ENCODE peak calls at places on chromosome 21, in ten cellular contexts. N is heart left ventricle, J is right lobe of liver, A is GM12878, R is colonic mucosa, B is heart right ventricle, W is PC-9, P is BE2C, O is fibroblast of lung, K is right atrium auricular region. Q is an unnamed sample.

GRCh38 chr21:42779431-42779861 is 99.9 kb downstream of the WDR4 start:
- DNase-seq in O (no peak), P (no peak), A (no peak), W (no peak), B (no peak), K (no peak), J (no peak), N (no peak), R (no peak), Q (no peak)

GRCh38 chr21:39317134-39318090 is 4.0 kb upstream of the BRWD1 start:
- DNase-seq in N (no peak), B (no peak), J (no peak), W (peak; percentile 12), R (no peak), K (no peak), P (peak; percentile 21), A (no peak), O (no peak), Q (no peak)

GRCh38 chr21:26169611-26170470 is 729 bp downstream of the APP start:
- DNase-seq in W (peak; percentile 35), B (peak; percentile 73), O (peak; percentile 73), R (peak; percentile 66), A (no peak), J (peak; percentile 70), P (peak; percentile 66), N (peak; percentile 70), K (peak; percentile 68), Q (no peak)

GRCh38 chr21:34800797-34801518 is 132.2 kb downstream of the CLIC6 start:
- DNase-seq in P (no peak), B (no peak), K (no peak), R (no peak), W (no peak), O (peak; percentile 57), J (no peak), A (no peak), N (no peak), Q (no peak)

GRCh38 chr21:16159213-16159970 is 429.6 kb downstream of the USP25 start:
- DNase-seq in O (peak; percentile 69), A (no peak), P (no peak), K (no peak), R (no peak), B (no peak), W (no peak), J (no peak), N (no peak), Q (no peak)

GRCh38 chr21:38631171-38631570 is 132.9 kb upstream of the ERG start:
- DNase-seq in W (no peak), B (no peak), P (no peak), O (peak; percentile 93), R (no peak), K (no peak), A (no peak), N (no peak), J (no peak), Q (no peak)

GRCh38 chr21:14755086-14755485 is 209.0 kb upstream of the SAMSN1 start:
- DNase-seq in B (no peak), P (no peak), K (no peak), J (no peak), N (no peak), A (no peak), O (no peak), R (no peak), W (no peak), Q (no peak)

GRCh38 chr21:28818663-28819278 is 173.9 kb downstream of the LTN1 start:
- DNase-seq in B (no peak), A (no peak), J (no peak), K (no peak), O (no peak), R (no peak), N (no peak), W (no peak), P (no peak), Q (no peak)

GRCh38 chr21:8992731-8993174 is 1528.6 kb upstream of the TPTE start:
- DNase-seq in K (peak; percentile 54), R (no peak), A (no peak), J (no peak), B (no peak), N (no peak), O (peak; percentile 69), W (no peak), P (peak; percentile 78), Q (no peak)

GRCh38 chr21:18335651-18336050 is 67.9 kb downstream of the TMPRSS15 start:
- DNase-seq in R (no peak), J (no peak), B (no peak), P (no peak), N (no peak), W (no peak), K (no peak), A (no peak), O (no peak), Q (no peak)

DNA sequence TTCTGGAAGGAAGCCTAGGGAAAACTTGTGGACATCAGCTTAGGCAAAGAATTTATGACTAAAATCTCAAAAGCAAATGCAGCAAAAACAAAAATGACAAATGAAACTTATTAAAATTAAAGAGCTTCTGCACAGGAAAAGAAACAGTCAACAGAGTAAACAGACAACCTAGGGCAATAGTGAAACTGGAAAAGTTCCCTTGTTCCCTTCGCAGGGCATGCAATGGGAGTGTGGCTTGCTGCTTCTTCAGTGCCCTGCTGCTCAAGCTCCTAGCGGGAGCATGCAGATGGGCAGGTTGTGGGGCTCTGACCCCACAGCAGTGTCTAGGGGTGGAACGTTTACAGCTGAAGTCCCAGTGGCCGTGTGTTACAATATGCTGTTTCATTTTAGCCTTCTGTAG is 1797.4 kb downstream of the NCAM2 start:
- DNase-seq in A (no peak), W (no peak), K (no peak), N (no peak), J (no peak), P (no peak), B (no peak), O (no peak), R (no peak), Q (no peak)
- TF ChIP-seq CTCF in A (no peak), W (no peak), K (no peak), N (no peak), J (no peak), P (no peak), B (no peak), O (no peak), R (no peak), Q (no peak)

GRCh38 chr21:44966135-44967081 is 26.6 kb downstream of the SLX9 start:
- DNase-seq in P (peak; percentile 80), W (no peak), N (peak; percentile 64), O (no peak), R (no peak), K (no peak), J (no peak), A (no peak), B (peak; percentile 78), Q (no peak)
- H3K4me1 ChIP-seq in P (peaks cover 19% of the 10 kb centered on the region), W (peaks cover 4% of the 10 kb centered on the region), N (peaks cover 22% of the 10 kb centered on the region), O (peaks cover 7% of the 10 kb centered on the region), R (no peaks in the 10 kb centered on the region), K (no peaks in the 10 kb centered on the region), J (no peaks in the 10 kb centered on the region), A (peaks cover 6% of the 10 kb centered on the region), B (peaks cover 59% of the 10 kb centered on the region), Q (peaks cover 14% of the 10 kb centered on the region)

GRCh38 chr21:7947422-7947821 is 2574.0 kb upstream of the TPTE start:
- DNase-seq in B (no peak), O (no peak), N (no peak), P (no peak), K (no peak), A (no peak), R (no peak), J (no peak), W (no peak), Q (no peak)

GRCh38 chr21:7953058-7953457 is 2568.3 kb upstream of the TPTE start:
- DNase-seq in R (no peak), K (no peak), N (no peak), O (no peak), B (no peak), A (no peak), W (no peak), J (no peak), P (no peak), Q (no peak)

GRCh38 chr21:7957713-7958064 is 2563.7 kb upstream of the TPTE start:
- DNase-seq in P (no peak), K (no peak), R (no peak), A (no peak), N (no peak), J (no peak), W (no peak), O (no peak), B (no peak), Q (no peak)

GRCh38 chr21:7951854-7952519 is 2569.4 kb upstream of the TPTE start:
- DNase-seq in P (no peak), A (no peak), K (no peak), R (no peak), O (no peak), B (no peak), W (no peak), J (no peak), N (no peak), Q (no peak)

DNA sequence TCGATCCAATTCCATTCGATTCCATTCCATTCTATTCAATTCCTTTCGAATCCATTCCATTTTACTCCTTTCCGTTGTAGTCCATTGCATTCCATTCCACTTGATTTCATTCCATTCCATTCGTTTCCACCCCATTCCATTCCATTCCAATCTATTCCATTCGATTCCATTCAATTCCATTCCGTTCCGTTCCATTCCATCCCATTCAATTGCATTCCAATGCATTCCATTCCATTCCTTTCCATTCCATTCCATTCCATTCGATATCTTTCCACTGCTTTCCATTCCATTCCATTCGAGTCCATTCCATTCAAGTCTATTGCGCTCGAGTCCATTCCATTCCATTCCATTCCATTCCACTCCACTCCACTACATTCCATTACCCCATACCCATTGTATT is 2568.7 kb upstream of the TPTE start:
- DNase-seq in K (no peak), O (no peak), W (no peak), P (no peak), A (no peak), B (no peak), N (no peak), R (no peak), J (no peak), Q (no peak)
- H3K9me3 ChIP-seq in K (peaks cover 91% of the 10 kb centered on the region), O (peaks cover 33% of the 10 kb centered on the region), W (peaks cover 53% of the 10 kb centered on the region), P (peaks cover 18% of the 10 kb centered on the region), A (peaks cover 7% of the 10 kb centered on the region), B (peaks cover 5% of the 10 kb centered on the region), N (peaks cover 99% of the 10 kb centered on the region), R (peaks cover 40% of the 10 kb centered on the region), J (peaks cover 4% of the 10 kb centered on the region), Q (peaks cover 26% of the 10 kb centered on the region)

GRCh38 chr21:45222001-45222400 is 65.7 kb downstream of the POFUT2 start:
- DNase-seq in K (no peak), W (no peak), P (no peak), B (no peak), A (no peak), N (no peak), R (no peak), O (no peak), J (no peak), Q (no peak)

GRCh38 chr21:45217010-45217409 is 70.7 kb downstream of the POFUT2 start:
- DNase-seq in W (no peak), K (no peak), B (no peak), O (no peak), J (no peak), A (no peak), R (no peak), N (no peak), P (no peak), Q (no peak)

GRCh38 chr21:45220714-45221113 is 67.0 kb downstream of the POFUT2 start:
- DNase-seq in J (no peak), O (no peak), B (no peak), W (no peak), K (no peak), A (no peak), P (no peak), N (no peak), R (no peak), Q (no peak)

GRCh38 chr21:45219517-45219916 is 68.2 kb downstream of the POFUT2 start:
- DNase-seq in P (no peak), J (no peak), K (no peak), R (no peak), A (no peak), B (no peak), N (no peak), O (peak; percentile 77), W (no peak), Q (no peak)

GRCh38 chr21:45220106-45220505 is 67.6 kb downstream of the POFUT2 start:
- DNase-seq in P (no peak), R (no peak), W (no peak), A (no peak), K (no peak), N (no peak), B (no peak), O (no peak), J (no peak), Q (no peak)
- TF ChIP-seq CTCF in P (no peak), R (no peak), W (no peak), A (no peak), K (no peak), N (no peak), B (no peak), O (no peak), J (no peak), Q (no peak)

Q was measured in gastrocnemius medialis.